ENCODE peak calls at places on chromosomes 16 and 17, in five cellular contexts. M is psoas muscle, E is breast epithelium, X is suprapubic skin, W is body of pancreas. C is an unnamed sample. For H3K4me1, H3K27me3 and H3K36me3, the result is how much of the 10 kb centered on the place peaks cover.

GRCh38 chr17:73196500-73196899 is 3.6 kb downstream of the COG1 start:
- DNase-seq in M (peak), E (no peak), X (no peak), W (peak), C (no peak)

GRCh38 chr16:77169650-77170236 is 21.2 kb upstream of the MON1B start:
- DNase-seq in M (no peak), E (no peak), X (no peak), W (peak), C (peak)

GRCh38 chr17:29079887-29080286 is 36.9 kb downstream of the PIPOX start:
- DNase-seq in M (no peak), E (no peak), X (no peak), W (no peak), C (no peak)

GRCh38 chr16:27441998-27442397 is 40.0 kb downstream of the IL21R start:
- DNase-seq in M (no peak), E (no peak), X (peak), W (no peak), C (no peak)

GRCh38 chr17:62757518-62757951 is 50.6 kb downstream of the MARCHF10 start:
- DNase-seq in M (no peak), E (no peak), X (no peak), W (no peak), C (no peak)

GRCh38 chr17:74369221-74369620 is 1.9 kb downstream of the GPR142 start:
- DNase-seq in M (no peak), E (no peak), X (no peak), W (peak), C (no peak)

GRCh38 chr17:15883617-15884111 is 61.3 kb upstream of the ADORA2B start:
- DNase-seq in M (no peak), E (no peak), X (no peak), W (no peak), C (peak)

GRCh38 chr17:34874496-34874895 is 86.8 kb downstream of the CCT6B start:
- DNase-seq in M (no peak), E (no peak), X (no peak), W (no peak), C (no peak)

GRCh38 chr16:68668266-68668665 is 23.2 kb downstream of the CDH3 start:
- DNase-seq in M (no peak), E (no peak), X (no peak), W (no peak), C (no peak)

GRCh38 chr16:24815052-24815451 is 30.7 kb upstream of the SLC5A11 start:
- DNase-seq in M (no peak), E (no peak), X (no peak), W (peak), C (no peak)

GRCh38 chr16:57938936-57939871 is 31.7 kb downstream of the CNGB1 start:
- DNase-seq in M (peak), E (peak), X (peak), W (peak), C (no peak)

GRCh38 chr17:64641499-64641898 is 20.6 kb downstream of the SMURF2 start:
- DNase-seq in M (no peak), E (no peak), X (no peak), W (peak), C (no peak)

GRCh38 chr17:50898369-50899004 is 32.3 kb upstream of the TOB1 start:
- DNase-seq in M (no peak), E (no peak), X (peak), W (no peak), C (no peak)

GRCh38 chr17:50899559-50900319 is 33.6 kb upstream of the TOB1 start:
- DNase-seq in M (no peak), E (no peak), X (no peak), W (no peak), C (no peak)

GRCh38 chr17:50900383-50900892 is 34.3 kb upstream of the TOB1 start:
- DNase-seq in M (no peak), E (no peak), X (no peak), W (no peak), C (no peak)

GRCh38 chr17:50902768-50903353 is 36.7 kb upstream of the TOB1 start:
- DNase-seq in M (no peak), E (no peak), X (no peak), W (no peak), C (no peak)

GRCh38 chr17:50899005-50899460 is 32.9 kb upstream of the TOB1 start:
- DNase-seq in M (no peak), E (no peak), X (no peak), W (no peak), C (peak)
- H3K4me1 ChIP-seq in M (under half), E (under half), X (under half), W (under half), C (under half)

GRCh38 chr16:51419768-51420167 is 268.7 kb upstream of the SALL1 start:
- DNase-seq in M (no peak), E (no peak), X (no peak), W (no peak), C (no peak)
- H3K27me3 ChIP-seq in M (under half), E (under half), X (under half), W (under half), C (under half)

DNA sequence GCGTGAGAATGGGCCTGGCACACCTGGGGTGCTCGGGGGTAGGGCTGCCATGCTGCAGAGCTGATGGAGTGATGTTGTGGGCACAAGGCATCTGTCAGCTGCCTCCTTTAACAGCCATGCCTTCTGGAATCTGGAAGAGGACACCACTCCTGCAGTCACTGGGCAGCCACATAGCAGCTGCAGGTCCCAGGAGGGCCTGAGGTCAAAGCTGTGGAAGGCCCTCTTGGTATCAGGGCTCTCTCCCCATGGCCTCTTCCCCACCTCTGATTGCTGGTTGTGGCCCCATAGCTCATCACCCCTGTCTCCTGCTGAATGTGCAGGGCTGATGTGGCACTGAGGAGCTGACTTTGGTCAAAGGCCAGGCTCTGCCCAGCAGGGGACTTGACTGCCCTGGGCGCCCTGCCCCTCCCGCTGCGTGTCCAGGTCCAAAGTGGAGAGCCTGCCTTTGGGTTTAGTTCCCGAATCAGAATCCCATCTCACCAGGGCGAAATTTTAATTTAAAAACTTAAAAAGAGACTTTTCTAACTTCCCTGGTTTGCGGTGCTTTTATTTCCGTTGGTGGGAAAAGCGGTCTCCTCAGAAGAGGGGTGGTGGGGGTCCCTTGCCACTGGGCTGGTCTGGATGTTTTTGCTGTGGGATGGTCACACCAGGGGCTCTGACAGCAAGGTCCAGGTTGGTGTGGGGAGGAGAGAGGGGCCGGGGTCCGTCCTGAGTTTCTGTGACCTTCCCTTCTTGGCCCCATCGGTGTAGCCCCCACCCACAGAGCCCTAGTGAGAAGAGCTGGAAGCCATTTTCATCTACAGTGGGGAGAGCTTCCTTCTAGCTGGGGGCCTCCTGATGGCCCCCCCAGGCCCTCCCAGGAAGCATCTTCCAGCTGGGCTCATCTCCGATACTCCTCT is 5.9 kb downstream of the UBALD2 start:
- DNase-seq in M (peak), E (no peak), X (no peak), W (no peak), C (no peak)
- H3K36me3 ChIP-seq in M (under half), E (under half), X (under half), W (under half), C (under half)

DNA sequence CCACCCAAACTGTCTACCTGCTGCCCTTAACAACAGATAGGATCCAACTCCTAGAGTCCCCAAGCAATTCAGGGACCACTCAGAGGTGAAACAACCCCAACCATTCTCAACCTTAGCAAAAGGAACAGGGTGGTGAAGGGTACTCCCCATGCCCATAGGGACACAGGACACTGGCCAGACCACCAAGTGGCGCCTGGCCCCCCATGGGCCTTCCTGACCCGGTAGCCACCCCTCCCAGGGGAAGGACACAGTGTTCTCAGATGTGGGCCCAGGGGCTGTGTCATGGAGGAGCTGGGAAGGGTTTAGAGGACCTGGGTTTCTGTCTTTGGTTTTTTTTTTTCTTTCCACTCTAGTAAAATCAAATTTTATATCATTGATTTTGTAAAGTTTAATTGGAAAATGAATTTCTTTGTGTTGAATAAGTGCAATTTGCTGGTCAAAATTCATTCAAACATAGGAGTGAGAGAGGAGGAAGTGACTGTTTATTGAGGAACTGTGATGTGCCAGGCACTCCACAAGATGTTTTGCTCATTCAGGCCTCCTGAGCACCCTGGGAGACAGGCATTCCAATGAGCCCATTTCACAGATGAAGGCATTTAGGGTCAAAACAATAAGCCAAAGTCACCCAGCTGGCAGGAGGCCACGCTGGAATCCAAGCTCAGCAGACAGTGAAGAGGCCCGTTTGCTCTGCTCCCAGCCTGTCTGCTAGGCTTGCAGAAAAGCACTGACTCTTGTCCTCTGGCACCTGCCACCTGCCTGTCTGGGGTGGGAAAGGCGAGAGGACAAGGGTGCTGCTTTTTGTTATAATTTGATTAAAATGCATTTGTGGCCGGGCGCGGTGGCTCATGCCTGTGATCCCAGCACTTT is 9.9 kb upstream of the SLC25A39 start:
- DNase-seq in M (no peak), E (no peak), X (peak), W (no peak), C (no peak)
- H3K4me1 ChIP-seq in M (under half), E (under half), X (under half), W (under half), C (under half)

DNA sequence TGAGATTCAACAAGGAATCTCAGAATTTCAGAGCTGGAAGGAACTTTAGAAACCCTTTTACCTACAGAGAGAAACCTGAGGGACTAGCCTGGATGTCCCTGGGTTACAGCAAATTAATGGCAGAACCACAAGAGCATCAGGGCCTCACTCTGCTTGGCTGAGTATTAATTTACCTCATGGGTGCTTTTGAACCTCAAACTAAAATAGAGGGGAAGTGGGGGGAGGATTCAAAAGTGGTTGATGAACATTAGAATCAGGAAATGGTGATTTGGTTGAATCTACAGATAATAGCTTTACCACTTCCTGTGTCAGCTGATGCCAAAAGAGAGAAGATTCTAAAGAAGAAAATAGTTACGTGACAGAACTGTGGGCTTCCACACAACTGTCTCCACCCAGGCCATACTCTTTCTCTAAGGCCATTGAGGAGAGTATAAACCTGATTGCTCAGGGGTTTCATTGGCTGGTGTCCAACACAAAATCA is 11.3 kb upstream of the SKAP1 start:
- DNase-seq in M (no peak), E (no peak), X (no peak), W (no peak), C (no peak)
- H3K27me3 ChIP-seq in M (under half), E (under half), X (under half), W (under half), C (under half)

DNA sequence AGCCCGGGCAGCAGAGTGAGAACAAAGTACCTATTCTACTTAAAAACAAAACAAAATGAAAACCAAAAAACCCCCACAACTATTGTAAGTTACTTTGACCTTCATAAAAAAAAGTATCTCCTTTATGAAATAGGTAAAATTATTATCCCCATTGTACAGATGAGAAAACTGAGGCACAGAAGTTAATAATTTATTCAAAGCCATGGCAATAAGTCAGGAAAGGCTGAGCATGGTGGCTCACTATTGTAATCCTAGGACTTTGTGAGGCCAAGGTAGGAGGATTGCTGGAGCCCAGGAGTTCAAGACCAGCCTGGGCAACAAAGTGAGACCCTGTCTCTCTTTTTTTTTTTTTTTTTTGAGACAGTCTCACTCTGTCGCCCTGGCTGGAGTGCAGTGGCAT is 30.5 kb downstream of the FCSK start:
- DNase-seq in M (no peak), E (no peak), X (no peak), W (no peak), C (no peak)
- H3K36me3 ChIP-seq in M (under half), E (under half), X (half or more), W (under half), C (under half)